ENCODE peak calls at places on chromosome 4, in four cellular contexts. S is ELF-1, R is HFF-Myc, D is NCI-H524 treated with DMSO at 0.1 percent for 48 hours. B is an unnamed sample.

GRCh38 chr4:127479031-127479622 is 153.6 kb upstream of the INTU start:
- DNase-seq in S (no peak), R (peak), D (no peak), B (no peak)

GRCh38 chr4:63029380-63029779 is 1379.9 kb downstream of the TECRL start:
- DNase-seq in S (no peak), R (no peak), D (no peak), B (no peak)

GRCh38 chr4:140702096-140702757 is 54.0 kb downstream of the TBC1D9 start:
- DNase-seq in S (no peak), R (no peak), D (no peak), B (no peak)

GRCh38 chr4:7195546-7196282 is 3.4 kb downstream of the SORCS2 start:
- DNase-seq in S (no peak), R (no peak), D (no peak), B (no peak)

GRCh38 chr4:992297-993110 is 700 bp downstream of the SLC26A1 start:
- DNase-seq in S (peak), R (no peak), D (no peak), B (peak)

GRCh38 chr4:176498857-176499256 is 179.1 kb downstream of the SPCS3 start:
- DNase-seq in S (no peak), R (peak), D (no peak), B (no peak)

GRCh38 chr4:154612472-154613414 is at the start of gene FGG:
- DNase-seq in S (no peak), R (no peak), D (no peak), B (no peak)

GRCh38 chr4:148240241-148240640 is 202.0 kb downstream of the NR3C2 start:
- DNase-seq in S (no peak), R (no peak), D (no peak), B (no peak)

GRCh38 chr4:181437895-181438294 is 805.3 kb upstream of the TENM3 start:
- DNase-seq in S (no peak), R (no peak), D (no peak), B (no peak)

GRCh38 chr4:74297556-74297955 is 10.7 kb upstream of the EPGN start:
- DNase-seq in S (no peak), R (no peak), D (no peak), B (no peak)

GRCh38 chr4:71472946-71473345 is 134.1 kb downstream of the SLC4A4 start:
- DNase-seq in S (no peak), R (peak), D (no peak), B (no peak)

GRCh38 chr4:150632639-150633038 is 50.7 kb downstream of the MAB21L2 start:
- DNase-seq in S (no peak), R (no peak), D (no peak), B (no peak)

GRCh38 chr4:70802923-70803605 is 36.6 kb downstream of the GRSF1 start:
- DNase-seq in S (no peak), R (no peak), D (no peak), B (no peak)

GRCh38 chr4:185204238-185204910 is 574 bp upstream of the CFAP97 start:
- DNase-seq in S (no peak), R (no peak), D (no peak), B (no peak)

GRCh38 chr4:137543198-137543597 is 10.9 kb upstream of the PCDH18 start:
- DNase-seq in S (peak), R (no peak), D (no peak), B (no peak)

B was measured in glutamatergic neuron.